ENCODE peak calls at places on chromosomes 1 and 21, in four cellular contexts. One of them, this sample, is unnamed.

GRCh38 chr1:2238361-2239055 is 10.4 kb downstream of the SKI start:
- DNase-seq in iris pigment epithelial cell: no peak
- DNase-seq in ureter: no peak
- DNase-seq in activated gamma-delta T cell treated with anti-CD3 and anti-CD28 coated beads, Interleukin-2, amount 50 U/mL, for 16 hours: no peak
- DNase-seq in this sample: peak

GRCh38 chr1:200260587-200261335 is 149.1 kb downstream of the ZNF281 start:
- DNase-seq in iris pigment epithelial cell: no peak
- DNase-seq in ureter: no peak
- DNase-seq in activated gamma-delta T cell treated with anti-CD3 and anti-CD28 coated beads, Interleukin-2, amount 50 U/mL, for 16 hours: no peak
- DNase-seq in this sample: no peak

GRCh38 chr1:226476657-226477319 is 68.9 kb upstream of the PARP1 start:
- DNase-seq in iris pigment epithelial cell: peak
- DNase-seq in ureter: no peak
- DNase-seq in activated gamma-delta T cell treated with anti-CD3 and anti-CD28 coated beads, Interleukin-2, amount 50 U/mL, for 16 hours: no peak
- DNase-seq in this sample: no peak

GRCh38 chr1:155188268-155188667 is 14.6 kb downstream of the TRIM46 start:
- DNase-seq in iris pigment epithelial cell: no peak
- DNase-seq in ureter: no peak
- DNase-seq in activated gamma-delta T cell treated with anti-CD3 and anti-CD28 coated beads, Interleukin-2, amount 50 U/mL, for 16 hours: no peak
- DNase-seq in this sample: peak

GRCh38 chr21:31732538-31732864 is 583 bp upstream of the SCAF4 start:
- DNase-seq in iris pigment epithelial cell: no peak
- DNase-seq in ureter: no peak
- DNase-seq in activated gamma-delta T cell treated with anti-CD3 and anti-CD28 coated beads, Interleukin-2, amount 50 U/mL, for 16 hours: no peak
- DNase-seq in this sample: no peak

GRCh38 chr1:215992620-215993019 is 425.5 kb downstream of the KCTD3 start:
- DNase-seq in iris pigment epithelial cell: peak
- DNase-seq in ureter: no peak
- DNase-seq in activated gamma-delta T cell treated with anti-CD3 and anti-CD28 coated beads, Interleukin-2, amount 50 U/mL, for 16 hours: no peak
- DNase-seq in this sample: no peak

GRCh38 chr1:215002471-215002870 is 80.1 kb upstream of the KCNK2 start:
- DNase-seq in iris pigment epithelial cell: peak
- DNase-seq in ureter: no peak
- DNase-seq in activated gamma-delta T cell treated with anti-CD3 and anti-CD28 coated beads, Interleukin-2, amount 50 U/mL, for 16 hours: no peak
- DNase-seq in this sample: no peak

GRCh38 chr1:87129606-87130005 is 199.1 kb upstream of the LMO4 start:
- DNase-seq in iris pigment epithelial cell: no peak
- DNase-seq in ureter: no peak
- DNase-seq in activated gamma-delta T cell treated with anti-CD3 and anti-CD28 coated beads, Interleukin-2, amount 50 U/mL, for 16 hours: no peak
- DNase-seq in this sample: peak

GRCh38 chr1:164575356-164575755 is 16.4 kb downstream of the PBX1 start:
- DNase-seq in iris pigment epithelial cell: no peak
- DNase-seq in ureter: no peak
- DNase-seq in activated gamma-delta T cell treated with anti-CD3 and anti-CD28 coated beads, Interleukin-2, amount 50 U/mL, for 16 hours: no peak
- DNase-seq in this sample: no peak

GRCh38 chr1:159196543-159196942 is 8.1 kb upstream of the ACKR1 start:
- DNase-seq in iris pigment epithelial cell: peak
- DNase-seq in ureter: no peak
- DNase-seq in activated gamma-delta T cell treated with anti-CD3 and anti-CD28 coated beads, Interleukin-2, amount 50 U/mL, for 16 hours: no peak
- DNase-seq in this sample: no peak

GRCh38 chr1:177256153-177256814 is 85.5 kb downstream of the BRINP2 start:
- DNase-seq in iris pigment epithelial cell: peak
- DNase-seq in ureter: peak
- DNase-seq in activated gamma-delta T cell treated with anti-CD3 and anti-CD28 coated beads, Interleukin-2, amount 50 U/mL, for 16 hours: no peak
- DNase-seq in this sample: peak

GRCh38 chr1:241899211-241899610 is 51.2 kb downstream of the EXO1 start:
- DNase-seq in iris pigment epithelial cell: no peak
- DNase-seq in ureter: no peak
- DNase-seq in activated gamma-delta T cell treated with anti-CD3 and anti-CD28 coated beads, Interleukin-2, amount 50 U/mL, for 16 hours: no peak
- DNase-seq in this sample: no peak

GRCh38 chr21:38505654-38506523 is 7.6 kb upstream of the ERG start:
- DNase-seq in iris pigment epithelial cell: peak
- DNase-seq in ureter: no peak
- DNase-seq in activated gamma-delta T cell treated with anti-CD3 and anti-CD28 coated beads, Interleukin-2, amount 50 U/mL, for 16 hours: no peak
- DNase-seq in this sample: no peak

GRCh38 chr1:55252942-55253589 is 37.9 kb upstream of the USP24 start:
- DNase-seq in iris pigment epithelial cell: no peak
- DNase-seq in ureter: no peak
- DNase-seq in activated gamma-delta T cell treated with anti-CD3 and anti-CD28 coated beads, Interleukin-2, amount 50 U/mL, for 16 hours: no peak
- DNase-seq in this sample: no peak

GRCh38 chr1:34779962-34780361 is 1.1 kb upstream of the GJB3 start:
- DNase-seq in iris pigment epithelial cell: no peak
- DNase-seq in ureter: no peak
- DNase-seq in activated gamma-delta T cell treated with anti-CD3 and anti-CD28 coated beads, Interleukin-2, amount 50 U/mL, for 16 hours: no peak
- DNase-seq in this sample: no peak

GRCh38 chr1:201230676-201231075 is 40.1 kb downstream of the IGFN1 start:
- DNase-seq in iris pigment epithelial cell: no peak
- DNase-seq in ureter: no peak
- DNase-seq in activated gamma-delta T cell treated with anti-CD3 and anti-CD28 coated beads, Interleukin-2, amount 50 U/mL, for 16 hours: no peak
- DNase-seq in this sample: no peak

GRCh38 chr1:231626951-231627614 is 493 bp downstream of the DISC1 start:
- DNase-seq in iris pigment epithelial cell: peak
- DNase-seq in ureter: peak
- DNase-seq in activated gamma-delta T cell treated with anti-CD3 and anti-CD28 coated beads, Interleukin-2, amount 50 U/mL, for 16 hours: no peak
- DNase-seq in this sample: peak

GRCh38 chr1:42955311-42956063 is 3.2 kb downstream of the SLC2A1 start:
- DNase-seq in iris pigment epithelial cell: no peak
- DNase-seq in ureter: no peak
- DNase-seq in activated gamma-delta T cell treated with anti-CD3 and anti-CD28 coated beads, Interleukin-2, amount 50 U/mL, for 16 hours: no peak
- DNase-seq in this sample: no peak

GRCh38 chr1:23699280-23700179 is 7.9 kb downstream of the RPL11 start:
- DNase-seq in iris pigment epithelial cell: no peak
- DNase-seq in ureter: no peak
- DNase-seq in activated gamma-delta T cell treated with anti-CD3 and anti-CD28 coated beads, Interleukin-2, amount 50 U/mL, for 16 hours: no peak
- DNase-seq in this sample: no peak

GRCh38 chr1:32984090-32984828 is 19.6 kb upstream of the RNF19B start:
- DNase-seq in iris pigment epithelial cell: peak
- DNase-seq in ureter: no peak
- DNase-seq in activated gamma-delta T cell treated with anti-CD3 and anti-CD28 coated beads, Interleukin-2, amount 50 U/mL, for 16 hours: no peak
- DNase-seq in this sample: peak

GRCh38 chr1:109904105-109904817 is 6.4 kb upstream of the CSF1 start:
- DNase-seq in iris pigment epithelial cell: no peak
- DNase-seq in ureter: no peak
- DNase-seq in activated gamma-delta T cell treated with anti-CD3 and anti-CD28 coated beads, Interleukin-2, amount 50 U/mL, for 16 hours: no peak
- DNase-seq in this sample: no peak

GRCh38 chr1:192812420-192813209 is 3.8 kb downstream of the RGS2 start:
- DNase-seq in iris pigment epithelial cell: peak
- DNase-seq in ureter: no peak
- DNase-seq in activated gamma-delta T cell treated with anti-CD3 and anti-CD28 coated beads, Interleukin-2, amount 50 U/mL, for 16 hours: no peak
- DNase-seq in this sample: no peak

This sample was measured in left ventricle myocardium superior.